ENCODE peak calls at places on chromosomes 5 and 9, in six cellular contexts. J is NCI-H1092 treated with DMSO at 0.1 percent for 48 hours; N is amygdala; M is COLO829; Z is stimulated activated CD4-positive, alpha-beta T cell treated with anti-CD3 and anti-CD28 coated beads, Interleukin-4, amount 100 ng/mL, for 1 hour; H is BE2C. T is an unnamed sample.

GRCh38 chr9:120742951-120743416 is 28.7 kb upstream of the MEGF9 start:
- DNase-seq in J (peak; percentile 19), N (no peak), M (peak; percentile 87), Z (no peak), H (peak; percentile 30), T (peak; percentile 52)

GRCh38 chr9:116234091-116234490 is 80.5 kb downstream of the PAPPA start:
- DNase-seq in J (no peak), N (no peak), M (peak; percentile 28), Z (no peak), H (no peak), T (no peak)

GRCh38 chr5:174511711-174512253 is 212.6 kb upstream of the MSX2 start:
- DNase-seq in J (no peak), N (no peak), M (no peak), Z (no peak), H (no peak), T (no peak)

GRCh38 chr9:125574136-125574877 is 132.7 kb downstream of the MAPKAP1 start:
- DNase-seq in J (no peak), N (no peak), M (no peak), Z (no peak), H (no peak), T (no peak)

GRCh38 chr5:86861514-86861913 is 243.8 kb downstream of the COX7C start:
- DNase-seq in J (no peak), N (no peak), M (no peak), Z (no peak), H (no peak), T (peak; percentile 88)

GRCh38 chr9:9973062-9973461 is 639.7 kb downstream of the PTPRD start:
- DNase-seq in J (no peak), N (no peak), M (no peak), Z (no peak), H (no peak), T (no peak)

GRCh38 chr9:131407717-131408195 is 13.9 kb downstream of the PRRC2B start:
- DNase-seq in J (no peak), N (no peak), M (no peak), Z (no peak), H (no peak), T (no peak)

GRCh38 chr9:99262949-99263418 is 40.9 kb downstream of the SEC61B start:
- DNase-seq in J (no peak), N (no peak), M (no peak), Z (no peak), H (no peak), T (no peak)

GRCh38 chr5:43038523-43038989 is 1.6 kb downstream of the ANXA2R start:
- DNase-seq in J (no peak), N (no peak), M (no peak), Z (peak; percentile 24), H (no peak), T (no peak)

GRCh38 chr5:893711-894110 is 1.0 kb downstream of the TRIP13 start:
- DNase-seq in J (no peak), N (no peak), M (no peak), Z (no peak), H (no peak), T (no peak)

GRCh38 chr9:36813149-36813548 is 220.9 kb downstream of the PAX5 start:
- DNase-seq in J (no peak), N (no peak), M (no peak), Z (no peak), H (no peak), T (no peak)

GRCh38 chr5:657570-657969 is 35.6 kb downstream of the TPPP start:
- DNase-seq in J (no peak), N (no peak), M (peak; percentile 34), Z (no peak), H (no peak), T (no peak)

GRCh38 chr5:1963358-1963757 is 80.6 kb upstream of the IRX4 start:
- DNase-seq in J (no peak), N (no peak), M (no peak), Z (no peak), H (no peak), T (no peak)

GRCh38 chr5:32578362-32578761 is 7.0 kb upstream of the SUB1 start:
- DNase-seq in J (no peak), N (no peak), M (no peak), Z (no peak), H (no peak), T (no peak)

GRCh38 chr5:371811-372555 is 50.5 kb downstream of the AHRR start:
- DNase-seq in J (no peak), N (no peak), M (no peak), Z (no peak), H (no peak), T (peak; percentile 35)

GRCh38 chr5:132182366-132183040 is 45.1 kb downstream of the P4HA2 start:
- DNase-seq in J (no peak), N (no peak), M (no peak), Z (no peak), H (no peak), T (no peak)

GRCh38 chr9:69975681-69976080 is 68.0 kb upstream of the MAMDC2 start:
- DNase-seq in J (no peak), N (no peak), M (no peak), Z (no peak), H (no peak), T (no peak)

GRCh38 chr5:147805030-147805454 is 22.5 kb upstream of the JAKMIP2 start:
- DNase-seq in J (no peak), N (no peak), M (no peak), Z (no peak), H (no peak), T (no peak)

GRCh38 chr9:26833792-26834191 is 58.8 kb downstream of the CAAP1 start:
- DNase-seq in J (no peak), N (no peak), M (no peak), Z (no peak), H (peak; percentile 14), T (no peak)

GRCh38 chr9:134570151-134570621 is 71.4 kb upstream of the COL5A1 start:
- DNase-seq in J (peak; percentile 54), N (no peak), M (no peak), Z (no peak), H (no peak), T (no peak)

GRCh38 chr5:95959964-95960801 is 1.5 kb downstream of the ELL2 start:
- DNase-seq in J (no peak), N (no peak), M (no peak), Z (no peak), H (no peak), T (no peak)

GRCh38 chr5:155254399-155254798 is 240.8 kb downstream of the KIF4B start:
- DNase-seq in J (no peak), N (no peak), M (no peak), Z (no peak), H (no peak), T (no peak)

GRCh38 chr9:133103183-133103986 is 17.7 kb downstream of the RALGDS start:
- DNase-seq in J (peak; percentile 37), N (no peak), M (peak; percentile 53), Z (peak; percentile 49), H (peak; percentile 67), T (no peak)

GRCh38 chr5:111830333-111830732 is 73.3 kb upstream of the NREP start:
- DNase-seq in J (no peak), N (no peak), M (peak; percentile 63), Z (no peak), H (no peak), T (no peak)

GRCh38 chr5:1735320-1735970 is 64.2 kb downstream of the MRPL36 start:
- DNase-seq in J (no peak), N (no peak), M (no peak), Z (no peak), H (no peak), T (no peak)

GRCh38 chr9:83154087-83154736 is 91.3 kb upstream of the RASEF start:
- DNase-seq in J (no peak), N (no peak), M (peak; percentile 27), Z (no peak), H (no peak), T (no peak)

GRCh38 chr5:176175101-176175852 is 62.9 kb upstream of the SIMC1 start:
- DNase-seq in J (no peak), N (no peak), M (no peak), Z (no peak), H (no peak), T (no peak)

GRCh38 chr5:6405591-6405990 is 27.2 kb upstream of the MED10 start:
- DNase-seq in J (no peak), N (no peak), M (no peak), Z (no peak), H (no peak), T (no peak)

GRCh38 chr5:116990010-116990409 is 415.4 kb upstream of the SEMA6A start:
- DNase-seq in J (no peak), N (no peak), M (peak; percentile 64), Z (no peak), H (peak; percentile 39), T (peak; percentile 76)

GRCh38 chr9:26243722-26244121 is 565.5 kb upstream of the TUSC1 start:
- DNase-seq in J (no peak), N (no peak), M (no peak), Z (no peak), H (no peak), T (no peak)

GRCh38 chr9:99628843-99629242 is 192.8 kb upstream of the NR4A3 start:
- DNase-seq in J (no peak), N (no peak), M (no peak), Z (no peak), H (no peak), T (no peak)

GRCh38 chr9:110141118-110141797 is 66.7 kb downstream of the C9orf152 start:
- DNase-seq in J (no peak), N (no peak), M (no peak), Z (no peak), H (no peak), T (no peak)

GRCh38 chr5:75037106-75037505 is 15.3 kb downstream of the GCNT4 start:
- DNase-seq in J (no peak), N (no peak), M (peak; percentile 8), Z (peak; percentile 39), H (no peak), T (no peak)

GRCh38 chr5:171405615-171406014 is 13.8 kb upstream of the FGF18 start:
- DNase-seq in J (no peak), N (no peak), M (no peak), Z (no peak), H (no peak), T (no peak)

GRCh38 chr5:110639307-110639902 is 87.1 kb downstream of the TMEM232 start:
- DNase-seq in J (no peak), N (no peak), M (no peak), Z (no peak), H (peak; percentile 24), T (peak; percentile 68)

T was measured in SK-N-DZ.